ENCODE peak calls at places on chromosomes 12 and 14, in six cellular contexts. U is SW480, L is NCI-H524, I is substantia nigra, G is lower lobe of right lung, H is T-cell. X is an unnamed sample.

GRCh38 chr12:85413266-85413665 is 133.2 kb downstream of the ALX1 start:
- DNase-seq in H (no peak), G (no peak), L (no peak), U (no peak), I (no peak), X (no peak)

GRCh38 chr12:93915411-93915810 is 233.0 kb upstream of the PLXNC1 start:
- DNase-seq in G (no peak), L (no peak), H (no peak), U (no peak), I (no peak), X (no peak)

GRCh38 chr14:55915464-55915863 is 202.7 kb upstream of the PELI2 start:
- DNase-seq in U (no peak), L (no peak), I (no peak), H (no peak), G (no peak), X (no peak)

GRCh38 chr12:68521848-68522502 is 88.7 kb upstream of the RAP1B start:
- DNase-seq in H (no peak), I (no peak), U (no peak), G (no peak), L (no peak), X (no peak)

GRCh38 chr12:123941485-123942276 is 30.9 kb downstream of the CCDC92 start:
- DNase-seq in H (no peak), L (no peak), G (no peak), I (no peak), U (no peak), X (no peak)

GRCh38 chr14:104393898-104394605 is 185.5 kb upstream of the C14orf180 start:
- DNase-seq in G (peak; percentile 67), I (no peak), L (peak; percentile 67), U (no peak), H (peak; percentile 83), X (no peak)

GRCh38 chr14:103382375-103382774 is 2.8 kb upstream of the MARK3 start:
- DNase-seq in L (no peak), I (no peak), H (no peak), G (no peak), U (no peak), X (no peak)

GRCh38 chr12:19220861-19221466 is 91.4 kb downstream of the PLEKHA5 start:
- DNase-seq in L (no peak), U (no peak), H (no peak), I (no peak), G (no peak), X (no peak)

GRCh38 chr14:34355584-34356266 is 106.3 kb downstream of the SPTSSA start:
- DNase-seq in U (peak; percentile 49), G (no peak), I (no peak), L (peak; percentile 96), H (no peak), X (no peak)

GRCh38 chr14:95871531-95871930 is 5.1 kb upstream of the TUNAR start:
- DNase-seq in I (no peak), L (peak; percentile 52), G (no peak), U (no peak), H (no peak), X (no peak)

GRCh38 chr12:13234045-13234641 is 37.6 kb downstream of the EMP1 start:
- DNase-seq in G (no peak), H (no peak), I (no peak), L (peak; percentile 43), U (peak; percentile 77), X (no peak)

GRCh38 chr12:78418919-78419318 is 445.7 kb upstream of the SYT1 start:
- DNase-seq in I (no peak), H (no peak), L (peak; percentile 8), G (no peak), U (no peak), X (no peak)

GRCh38 chr12:34339922-34340321 is 317.6 kb downstream of the ALG10 start:
- DNase-seq in I (no peak), L (no peak), U (no peak), G (no peak), H (no peak), X (no peak)

GRCh38 chr14:31029016-31029970 is 3.1 kb upstream of the STRN3 start:
- DNase-seq in H (no peak), G (no peak), U (no peak), L (no peak), I (no peak), X (no peak)

GRCh38 chr14:94334837-94335236 is 11.7 kb upstream of the SERPINA6 start:
- DNase-seq in H (no peak), I (no peak), G (no peak), L (no peak), U (no peak), X (no peak)

GRCh38 chr12:48978741-48979601 is 849 bp downstream of the WNT1 start:
- DNase-seq in H (no peak), L (peak; percentile 22), I (no peak), U (no peak), G (no peak), X (no peak)

GRCh38 chr12:92649511-92650227 is 53.1 kb upstream of the PLEKHG7 start:
- DNase-seq in H (peak; percentile 41), G (no peak), U (peak; percentile 78), L (peak; percentile 66), I (peak; percentile 47), X (peak; percentile 17)

GRCh38 chr14:75822522-75823288 is 159.1 kb downstream of the TGFB3 start:
- DNase-seq in G (no peak), U (no peak), I (no peak), L (no peak), H (no peak), X (no peak)

GRCh38 chr12:30796508-30796780 is 41.7 kb upstream of the CAPRIN2 start:
- DNase-seq in L (peak; percentile 58), I (no peak), U (peak; percentile 63), H (no peak), G (no peak), X (no peak)

GRCh38 chr12:29943683-29944082 is 159.9 kb upstream of the TMTC1 start:
- DNase-seq in U (no peak), L (no peak), I (no peak), H (no peak), G (no peak), X (no peak)

GRCh38 chr12:104975621-104976343 is 10.3 kb upstream of the NOPCHAP1 start:
- DNase-seq in H (no peak), U (no peak), G (no peak), L (no peak), I (no peak), X (no peak)

GRCh38 chr12:20493924-20494323 is 125.6 kb downstream of the PDE3A start:
- DNase-seq in I (no peak), L (no peak), H (no peak), G (no peak), U (no peak), X (no peak)

GRCh38 chr12:109111775-109112491 is 4.5 kb upstream of the ACACB start:
- DNase-seq in G (peak; percentile 68), H (no peak), I (peak; percentile 36), L (peak; percentile 43), U (peak; percentile 39), X (peak; percentile 76)

GRCh38 chr12:58710896-58711295 is 209.4 kb downstream of the LRIG3 start:
- DNase-seq in G (no peak), U (no peak), H (no peak), I (no peak), L (no peak), X (no peak)

GRCh38 chr14:78836777-78837176 is 666.6 kb downstream of the NRXN3 start:
- DNase-seq in U (peak; percentile 63), L (peak; percentile 97), H (no peak), G (no peak), I (peak; percentile 45), X (peak; percentile 21)

GRCh38 chr14:30921305-30921704 is 46.9 kb downstream of the COCH start:
- DNase-seq in I (no peak), L (no peak), G (no peak), U (no peak), H (no peak), X (no peak)

GRCh38 chr12:99985129-99985570 is 414 bp upstream of the ANKS1B start:
- DNase-seq in L (no peak), U (peak; percentile 11), H (no peak), G (no peak), I (no peak), X (no peak)

GRCh38 chr12:12564911-12565310 is 2.2 kb upstream of the DUSP16 start:
- DNase-seq in L (no peak), H (no peak), G (no peak), U (no peak), I (no peak), X (no peak)

GRCh38 chr12:87152841-87153528 is 876.2 kb downstream of the C12orf50 start:
- DNase-seq in U (no peak), L (peak; percentile 77), H (no peak), G (no peak), I (no peak), X (no peak)

GRCh38 chr12:15830538-15830937 is 41.4 kb upstream of the EPS8 start:
- DNase-seq in U (no peak), L (no peak), I (no peak), G (no peak), H (no peak), X (no peak)

GRCh38 chr12:129540249-129540648 is 363.6 kb downstream of the TMEM132D start:
- DNase-seq in G (no peak), U (no peak), I (no peak), H (no peak), L (no peak), X (no peak)